ENCODE peak calls at places on chromosomes 3 and 15, in eight cellular contexts. W is small intestine; H is stimulated activated CD8-positive, alpha-beta memory T cell treated with anti-CD3 and anti-CD28 coated beads, Interleukin-7, amount 100 ng/mL, for 4 hours; V is GF-D8; K is cardiac muscle cell; X is HS-5; C is T-helper 9 cell; G is IMR-90. A is an unnamed sample.

GRCh38 chr3:188288153-188288552 is 134.2 kb downstream of the LPP start:
- DNase-seq in W (no peak), H (no peak), V (no peak), K (no peak), X (no peak), C (no peak), G (no peak), A (no peak)

GRCh38 chr3:23999012-23999641 is 54.0 kb downstream of the NR1D2 start:
- DNase-seq in W (peak), H (peak), V (no peak), K (peak), X (peak), C (peak), G (peak), A (no peak)

GRCh38 chr3:71846189-71846588 is 61.2 kb upstream of the PROK2 start:
- DNase-seq in W (no peak), H (no peak), V (no peak), K (no peak), X (no peak), C (no peak), G (peak), A (no peak)

GRCh38 chr3:46923559-46924350 is 46.2 kb downstream of the PTH1R start:
- DNase-seq in W (peak), H (peak), V (no peak), K (peak), X (no peak), C (no peak), G (peak), A (no peak)

GRCh38 chr3:143170676-143171075 is 51.1 kb downstream of the CHST2 start:
- DNase-seq in W (peak), H (no peak), V (no peak), K (no peak), X (no peak), C (no peak), G (peak), A (no peak)

GRCh38 chr15:49438970-49439631 is 16.1 kb downstream of the FGF7 start:
- DNase-seq in W (no peak), H (no peak), V (peak), K (peak), X (no peak), C (no peak), G (no peak), A (no peak)

GRCh38 chr15:68491415-68492106 is 59.6 kb upstream of the ITGA11 start:
- DNase-seq in W (no peak), H (no peak), V (no peak), K (no peak), X (no peak), C (no peak), G (no peak), A (no peak)

GRCh38 chr15:44536298-44536961 is 517 bp upstream of the EIF3J start:
- DNase-seq in W (peak), H (no peak), V (peak), K (peak), X (peak), C (no peak), G (peak), A (peak)

GRCh38 chr15:39172380-39173281 is 408.2 kb upstream of the THBS1 start:
- DNase-seq in W (peak), H (no peak), V (no peak), K (peak), X (no peak), C (no peak), G (peak), A (no peak)

GRCh38 chr3:112755845-112756671 is 90.6 kb downstream of the CD200R1L start:
- DNase-seq in W (no peak), H (no peak), V (peak), K (no peak), X (no peak), C (no peak), G (no peak), A (no peak)

GRCh38 chr3:33277193-33277882 is at the start of gene FBXL2:
- DNase-seq in W (peak), H (no peak), V (no peak), K (peak), X (no peak), C (no peak), G (peak), A (peak)

GRCh38 chr3:64445318-64446300 is 220.3 kb upstream of the PRICKLE2 start:
- DNase-seq in W (no peak), H (no peak), V (no peak), K (peak), X (no peak), C (no peak), G (peak), A (no peak)

A was measured in BJ.